ENCODE peak calls at places on chromosomes 4 and X, in nine cellular contexts. S is hepatocyte, C is NT2/D1, T is foreskin fibroblast, R is activated T-cell treated with anti-CD3 and anti-CD28 coated beads for 48 hours, Y is H9, D is bronchial epithelial cell, V is Right ventricle myocardium superior, E is uterus. B is an unnamed sample.

GRCh38 chrX:75968293-75968692 is 183.2 kb upstream of the MAGEE2 start:
- DNase-seq in S (no peak), C (no peak), T (no peak), R (no peak), Y (peak), D (no peak), V (no peak), E (no peak), B (no peak)

GRCh38 chrX:81414630-81415029 is 212.7 kb downstream of the SH3BGRL start:
- DNase-seq in S (no peak), C (no peak), T (no peak), R (no peak), Y (no peak), D (peak), V (no peak), E (no peak), B (no peak)

GRCh38 chrX:22730542-22730941 is 269.2 kb upstream of the DDX53 start:
- DNase-seq in S (no peak), C (peak), T (no peak), R (no peak), Y (peak), D (no peak), V (no peak), E (no peak), B (no peak)

GRCh38 chr4:105765690-105766407 is 57.3 kb downstream of the GSTCD start:
- DNase-seq in S (peak), C (peak), T (peak), R (no peak), Y (peak), D (peak), V (no peak), E (no peak), B (peak)

GRCh38 chr4:87574996-87575395 is 33.3 kb upstream of the DSPP start:
- DNase-seq in S (no peak), C (no peak), T (peak), R (no peak), Y (no peak), D (peak), V (no peak), E (no peak), B (no peak)

GRCh38 chr4:152815078-152815477 is 35.3 kb downstream of the ARFIP1 start:
- DNase-seq in S (no peak), C (no peak), T (peak), R (no peak), Y (no peak), D (peak), V (no peak), E (no peak), B (no peak)

GRCh38 chr4:169210516-169211108 is 60.1 kb downstream of the SH3RF1 start:
- DNase-seq in S (no peak), C (no peak), T (no peak), R (no peak), Y (no peak), D (no peak), V (no peak), E (no peak), B (no peak)

GRCh38 chr4:6198278-6198677 is 2.1 kb downstream of the JAKMIP1 start:
- DNase-seq in S (no peak), C (no peak), T (no peak), R (peak), Y (no peak), D (no peak), V (no peak), E (no peak), B (no peak)

GRCh38 chr4:38177035-38177791 is 217.0 kb downstream of the PTTG2 start:
- DNase-seq in S (no peak), C (no peak), T (peak), R (peak), Y (no peak), D (peak), V (peak), E (no peak), B (no peak)

GRCh38 chrX:30308263-30309138 is 689 bp downstream of the NR0B1 start:
- DNase-seq in S (peak), C (no peak), T (peak), R (no peak), Y (peak), D (no peak), V (no peak), E (no peak), B (no peak)

GRCh38 chr4:123444298-123444731 is 47.7 kb downstream of the SPRY1 start:
- DNase-seq in S (peak), C (peak), T (peak), R (peak), Y (peak), D (no peak), V (peak), E (peak), B (no peak)

GRCh38 chr4:40916218-40916555 is 166.4 kb downstream of the NSUN7 start:
- DNase-seq in S (no peak), C (no peak), T (peak), R (no peak), Y (no peak), D (peak), V (no peak), E (no peak), B (no peak)

GRCh38 chr4:160364217-160364616 is 1261.3 kb downstream of the RAPGEF2 start:
- DNase-seq in S (no peak), C (no peak), T (no peak), R (no peak), Y (no peak), D (no peak), V (no peak), E (no peak), B (no peak)

GRCh38 chr4:143282170-143282760 is 54.4 kb upstream of the GAB1 start:
- DNase-seq in S (no peak), C (no peak), T (peak), R (no peak), Y (no peak), D (no peak), V (peak), E (no peak), B (no peak)

GRCh38 chr4:168129046-168129772 is 36.9 kb downstream of the ANXA10 start:
- DNase-seq in S (no peak), C (no peak), T (no peak), R (no peak), Y (no peak), D (peak), V (no peak), E (no peak), B (no peak)

GRCh38 chrX:110847334-110847733 is 51.7 kb upstream of the CHRDL1 start:
- DNase-seq in S (peak), C (peak), T (peak), R (no peak), Y (no peak), D (peak), V (no peak), E (no peak), B (peak)

GRCh38 chrX:42540150-42540549 is 237.8 kb downstream of the PPP1R2C start:
- DNase-seq in S (peak), C (no peak), T (no peak), R (no peak), Y (no peak), D (no peak), V (no peak), E (no peak), B (no peak)

GRCh38 chrX:69018416-69019072 is 146.7 kb downstream of the PJA1 start:
- DNase-seq in S (no peak), C (no peak), T (no peak), R (no peak), Y (no peak), D (no peak), V (no peak), E (no peak), B (no peak)

B was measured in AG09309.